ENCODE peak calls at places on chromosomes 7 and 10, in six cellular contexts. O, S, K, T, H and N are unnamed samples.
A peak's percentile ranks its signal among the peaks of the same experiment; 100 is the strongest.

GRCh38 chr10:89431977-89432376 is 17.6 kb downstream of the IFIT5 start:
- DNase-seq in O (no peak), S (no peak), K (no peak), T (no peak), H (no peak), N (no peak)

GRCh38 chr7:33258561-33258960 is 129.2 kb downstream of the BBS9 start:
- DNase-seq in O (no peak), S (no peak), K (no peak), T (no peak), H (no peak), N (no peak)

GRCh38 chr10:12783326-12783725 is 218.2 kb downstream of the CCDC3 start:
- DNase-seq in O (no peak), S (no peak), K (no peak), T (no peak), H (no peak), N (no peak)

GRCh38 chr10:77780180-77780579 is 142.6 kb upstream of the KCNMA1 start:
- DNase-seq in O (no peak), S (no peak), K (no peak), T (no peak), H (no peak), N (no peak)

GRCh38 chr10:3635697-3636096 is 149.3 kb downstream of the KLF6 start:
- DNase-seq in O (no peak), S (no peak), K (no peak), T (no peak), H (no peak), N (no peak)

GRCh38 chr10:45398595-45398994 is 24.6 kb downstream of the ALOX5 start:
- DNase-seq in O (no peak), S (no peak), K (no peak), T (no peak), H (no peak), N (no peak)

GRCh38 chr10:79285315-79286185 is 61.7 kb upstream of the PPIF start:
- DNase-seq in O (no peak), S (peak; percentile 16), K (no peak), T (no peak), H (no peak), N (no peak)

GRCh38 chr10:29687411-29688160 is 52.8 kb upstream of the SVIL start:
- DNase-seq in O (no peak), S (no peak), K (no peak), T (no peak), H (no peak), N (peak; percentile 53)

GRCh38 chr10:112515126-112515525 is 68.1 kb downstream of the VTI1A start:
- DNase-seq in O (no peak), S (no peak), K (no peak), T (no peak), H (no peak), N (no peak)

GRCh38 chr7:22194633-22195273 is 162.2 kb downstream of the RAPGEF5 start:
- DNase-seq in O (no peak), S (no peak), K (peak; percentile 66), T (no peak), H (no peak), N (no peak)

GRCh38 chr7:22192778-22193177 is 164.2 kb downstream of the RAPGEF5 start:
- DNase-seq in O (no peak), S (no peak), K (no peak), T (no peak), H (no peak), N (no peak)

GRCh38 chr7:22195402-22195801 is 161.6 kb downstream of the RAPGEF5 start:
- DNase-seq in O (no peak), S (no peak), K (no peak), T (no peak), H (no peak), N (no peak)

GRCh38 chr7:22190736-22191135 is 166.2 kb downstream of the RAPGEF5 start:
- DNase-seq in O (no peak), S (no peak), K (no peak), T (no peak), H (no peak), N (no peak)

GRCh38 chr7:22193361-22194016 is 163.5 kb downstream of the RAPGEF5 start:
- DNase-seq in O (no peak), S (no peak), K (peak; percentile 70), T (peak; percentile 30), H (no peak), N (no peak)
- H3K4me3 ChIP-seq in O (peak overlapping the region; percentile 25), S (no peak overlapping the region), K (no peak overlapping the region), T (no peak overlapping the region), H (no peak overlapping the region), N (no peak overlapping the region)

DNA sequence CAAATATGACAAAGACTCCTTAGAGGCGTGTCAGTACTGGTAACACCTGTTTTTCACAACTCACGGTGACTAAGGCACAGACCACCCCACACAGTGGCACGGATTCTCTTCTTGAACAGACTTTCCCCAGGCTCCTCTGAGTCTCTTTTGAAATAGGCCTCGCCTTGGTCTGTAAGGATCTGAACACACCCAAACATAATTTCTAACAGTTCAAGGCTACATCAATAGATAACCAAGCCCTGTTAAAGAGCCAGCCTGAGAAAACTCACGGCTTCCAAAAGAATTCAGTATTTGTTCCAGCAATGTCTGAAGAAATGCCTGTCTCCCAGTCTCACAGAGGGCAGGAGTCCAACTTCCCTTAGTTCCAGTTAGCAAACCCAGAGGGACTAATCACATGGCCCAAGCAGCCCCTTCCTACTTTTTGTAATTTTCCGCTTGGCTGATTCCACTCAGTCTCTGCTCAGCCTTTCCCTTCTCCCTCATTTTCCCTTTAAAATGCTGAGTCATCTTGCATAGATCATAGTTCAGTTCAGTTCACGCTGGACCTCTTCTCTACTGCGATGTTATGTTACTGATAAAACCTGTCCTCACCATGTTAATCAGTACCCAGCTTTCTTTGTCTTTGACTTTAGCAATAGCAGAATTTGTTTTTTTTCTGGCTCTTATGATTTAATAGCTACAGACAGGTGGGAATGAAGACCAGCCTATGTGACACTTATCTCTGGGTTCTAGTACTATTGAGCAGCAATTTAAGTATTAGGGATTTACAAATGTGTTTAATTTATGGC is 22.6 kb upstream of the AKR1C3 start:
- DNase-seq in O (no peak), S (no peak), K (peak; percentile 64), T (peak; percentile 86), H (no peak), N (no peak)
- H3K4me3 ChIP-seq in O (no peak overlapping the region), S (no peak overlapping the region), K (peak overlapping the region; percentile 27), T (no peak overlapping the region), H (no peak overlapping the region), N (no peak overlapping the region)

DNA sequence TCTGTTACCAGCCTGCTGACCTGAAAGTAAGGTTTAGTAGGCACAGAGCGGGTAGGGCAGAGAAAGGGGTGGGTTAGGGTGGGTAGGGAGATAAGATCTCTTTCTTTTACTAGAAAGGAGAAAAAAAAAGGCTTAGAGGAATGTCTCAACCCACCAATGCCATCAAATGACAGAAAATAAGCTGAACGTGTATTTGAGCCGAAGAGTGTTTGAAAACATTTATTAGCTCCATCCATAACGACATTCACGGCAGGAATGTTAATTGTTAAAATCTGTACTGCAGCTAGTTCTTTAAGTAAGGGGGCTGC is 63.8 kb upstream of the ARID5B start:
- DNase-seq in O (no peak), S (no peak), K (no peak), T (no peak), H (no peak), N (no peak)
- H3K4me3 ChIP-seq in O (no peak overlapping the region), S (no peak overlapping the region), K (peak overlapping the region; percentile 20), T (no peak overlapping the region), H (no peak overlapping the region), N (no peak overlapping the region)

GRCh38 chr10:50542871-50543270 is 80.9 kb downstream of the SGMS1 start:
- DNase-seq in O (no peak), S (no peak), K (no peak), T (no peak), H (no peak), N (no peak)

GRCh38 chr10:50540069-50540825 is 83.5 kb downstream of the SGMS1 start:
- DNase-seq in O (no peak), S (no peak), K (no peak), T (no peak), H (no peak), N (no peak)

GRCh38 chr10:50540826-50541122 is 83.0 kb downstream of the SGMS1 start:
- DNase-seq in O (no peak), S (no peak), K (no peak), T (no peak), H (no peak), N (no peak)

GRCh38 chr10:50541921-50542320 is 81.8 kb downstream of the SGMS1 start:
- DNase-seq in O (no peak), S (no peak), K (no peak), T (no peak), H (no peak), N (no peak)

DNA sequence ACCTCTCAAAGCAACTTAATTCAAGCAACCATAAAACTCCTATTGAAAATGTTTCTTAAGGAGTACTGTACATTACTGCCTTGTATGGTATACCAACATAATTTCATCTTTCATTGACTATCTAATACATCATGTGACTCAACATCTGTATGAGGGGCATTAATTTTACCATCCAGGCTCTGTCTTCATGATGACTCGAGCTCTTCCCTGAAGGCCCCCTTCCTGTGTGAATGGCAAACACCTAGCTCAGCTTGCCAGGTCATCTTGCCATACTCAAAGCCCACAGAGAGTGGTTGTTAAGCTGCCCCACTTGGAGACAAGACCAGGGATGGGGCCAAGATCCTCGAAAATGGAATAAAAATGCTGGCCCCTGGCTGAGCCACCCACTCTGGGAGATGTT is 82.4 kb downstream of the SGMS1 start:
- DNase-seq in O (no peak), S (no peak), K (no peak), T (no peak), H (no peak), N (no peak)
- H3K4me3 ChIP-seq in O (no peak overlapping the region), S (no peak overlapping the region), K (no peak overlapping the region), T (no peak overlapping the region), H (no peak overlapping the region), N (no peak overlapping the region)

DNA sequence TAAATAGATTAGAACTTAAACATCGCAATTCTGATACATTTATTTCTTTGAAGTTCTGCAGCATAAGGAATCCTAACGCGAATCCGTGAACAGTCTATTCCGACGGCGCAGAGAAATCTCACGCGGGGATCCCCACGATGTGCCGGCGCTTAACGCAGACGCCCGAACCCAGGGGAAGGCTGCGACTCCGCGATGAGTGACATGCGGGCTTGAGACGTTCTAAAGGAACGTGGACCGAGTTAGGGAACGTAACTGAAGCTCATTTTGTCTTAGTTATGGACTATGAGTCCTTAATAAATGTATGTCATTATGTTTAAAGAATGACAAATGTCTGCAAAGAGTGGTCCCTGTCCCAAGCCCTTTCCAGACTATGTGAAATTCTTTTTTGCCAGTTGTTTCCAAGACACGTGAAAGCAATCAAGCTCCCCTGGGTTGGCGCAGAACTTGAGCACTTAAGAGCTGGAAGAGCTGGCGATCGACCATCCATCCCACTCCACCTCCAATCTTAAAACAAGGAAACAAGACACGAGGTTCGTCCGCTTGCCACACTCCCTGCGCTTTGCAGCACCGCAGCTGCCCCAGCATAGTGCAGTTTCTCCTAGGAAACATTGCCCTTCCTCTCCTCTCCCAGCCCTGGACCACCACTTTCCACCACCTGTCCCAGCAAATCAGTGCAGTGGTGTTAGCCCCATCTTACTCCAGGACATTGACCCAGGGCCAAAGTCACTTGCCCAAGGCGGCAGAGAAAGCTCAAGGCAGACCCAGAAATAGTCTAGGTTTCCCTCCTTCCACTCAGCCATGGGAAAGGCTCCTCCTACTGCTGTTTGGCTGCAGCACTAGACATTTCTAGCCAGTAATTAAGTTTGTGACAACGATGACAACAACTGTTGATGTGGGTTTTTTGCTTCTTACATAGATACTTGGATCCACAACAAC is 1.2 kb upstream of the PARD3 start:
- DNase-seq in O (no peak), S (no peak), K (no peak), T (peak; percentile 34), H (no peak), N (no peak)
- H3K4me3 ChIP-seq in O (peak overlapping the region; percentile 45), S (no peak overlapping the region), K (peak overlapping the region; percentile 64), T (peak overlapping the region; percentile 50), H (no peak overlapping the region), N (no peak overlapping the region)

GRCh38 chr7:98603010-98603777 is 13.9 kb upstream of the NPTX2 start:
- DNase-seq in O (no peak), S (no peak), K (no peak), T (no peak), H (no peak), N (no peak)
- H3K4me3 ChIP-seq in O (no peak overlapping the region), S (no peak overlapping the region), K (no peak overlapping the region), T (no peak overlapping the region), H (no peak overlapping the region), N (no peak overlapping the region)

GRCh38 chr10:127974911-127975310 is 68.0 kb downstream of the PTPRE start:
- DNase-seq in O (no peak), S (no peak), K (no peak), T (no peak), H (no peak), N (no peak)
- H3K4me3 ChIP-seq in O (no peak overlapping the region), S (no peak overlapping the region), K (no peak overlapping the region), T (no peak overlapping the region), H (no peak overlapping the region), N (no peak overlapping the region)